ENCODE peak calls at places on chromosomes 1 and 21, in eight cellular contexts. W is tibial nerve, B is brain microvascular endothelial cell, S is RWPE2, Y is GM23338, V is cardiac muscle cell, I is psoas muscle, K is endodermal cell. C is an unnamed sample.
A peak's percentile ranks its signal among the peaks of the same experiment; 100 is the strongest.

GRCh38 chr1:239386453-239387303 is at the start of gene CHRM3:
- DNase-seq in W (no peak), B (no peak), S (no peak), Y (peak; percentile 81), V (peak; percentile 24), I (peak; percentile 11), K (peak; percentile 92), C (peak; percentile 89)

GRCh38 chr1:217433664-217434063 is 197.2 kb downstream of the GPATCH2 start:
- DNase-seq in W (no peak), B (no peak), S (no peak), Y (no peak), V (no peak), I (no peak), K (no peak), C (no peak)

GRCh38 chr1:179313004-179313403 is 19.4 kb downstream of the SOAT1 start:
- DNase-seq in W (no peak), B (no peak), S (no peak), Y (no peak), V (no peak), I (no peak), K (no peak), C (no peak)

GRCh38 chr21:33411949-33412430 is 8.8 kb downstream of the IFNGR2 start:
- DNase-seq in W (no peak), B (no peak), S (no peak), Y (no peak), V (peak; percentile 51), I (no peak), K (no peak), C (no peak)

GRCh38 chr21:44010429-44010828 is 1.7 kb upstream of the TRAPPC10 start:
- DNase-seq in W (no peak), B (peak; percentile 13), S (no peak), Y (peak; percentile 70), V (no peak), I (no peak), K (peak; percentile 79), C (no peak)

GRCh38 chr1:245180496-245180895 is 25.7 kb downstream of the KIF26B start:
- DNase-seq in W (no peak), B (no peak), S (no peak), Y (no peak), V (no peak), I (no peak), K (no peak), C (no peak)

GRCh38 chr1:206631085-206631509 is 4.2 kb upstream of the DYRK3 start:
- DNase-seq in W (peak; percentile 65), B (peak; percentile 80), S (no peak), Y (peak; percentile 96), V (peak; percentile 96), I (peak; percentile 36), K (peak; percentile 91), C (peak; percentile 52)

GRCh38 chr1:236759252-236759859 is 35.7 kb upstream of the MTR start:
- DNase-seq in W (no peak), B (peak; percentile 9), S (no peak), Y (peak; percentile 86), V (peak; percentile 65), I (no peak), K (peak; percentile 63), C (no peak)

GRCh38 chr1:209609403-209610377 is 26.2 kb downstream of the CAMK1G start:
- DNase-seq in W (no peak), B (no peak), S (no peak), Y (no peak), V (no peak), I (no peak), K (no peak), C (no peak)

GRCh38 chr21:43744725-43745124 is 25.8 kb downstream of the PDXK start:
- DNase-seq in W (no peak), B (no peak), S (no peak), Y (no peak), V (no peak), I (no peak), K (no peak), C (no peak)

GRCh38 chr1:79364896-79365295 is 358.4 kb upstream of the ADGRL4 start:
- DNase-seq in W (no peak), B (no peak), S (no peak), Y (no peak), V (peak; percentile 5), I (no peak), K (no peak), C (no peak)

GRCh38 chr1:178541829-178542553 is 29.1 kb downstream of the TEX35 start:
- DNase-seq in W (no peak), B (no peak), S (no peak), Y (peak; percentile 69), V (peak; percentile 34), I (peak; percentile 48), K (peak; percentile 82), C (peak; percentile 71)

GRCh38 chr1:69572921-69573320 is 5.2 kb downstream of the LRRC7 start:
- DNase-seq in W (no peak), B (no peak), S (no peak), Y (no peak), V (peak; percentile 9), I (no peak), K (no peak), C (no peak)

GRCh38 chr1:154750681-154751665 is 119.1 kb downstream of the KCNN3 start:
- DNase-seq in W (no peak), B (no peak), S (no peak), Y (no peak), V (no peak), I (no peak), K (no peak), C (no peak)

GRCh38 chr1:235068155-235069121 is 60.2 kb downstream of the TOMM20 start:
- DNase-seq in W (no peak), B (peak; percentile 61), S (peak; percentile 88), Y (no peak), V (no peak), I (peak; percentile 53), K (no peak), C (no peak)

GRCh38 chr1:175823401-175823800 is 80.0 kb upstream of the TNR start:
- DNase-seq in W (no peak), B (no peak), S (no peak), Y (no peak), V (no peak), I (no peak), K (no peak), C (no peak)

GRCh38 chr1:13930151-13930550 is 230.2 kb downstream of the PRDM2 start:
- DNase-seq in W (no peak), B (no peak), S (no peak), Y (peak; percentile 78), V (no peak), I (no peak), K (peak; percentile 88), C (no peak)

GRCh38 chr21:33244082-33244780 is 14.5 kb downstream of the IFNAR2 start:
- DNase-seq in W (no peak), B (no peak), S (no peak), Y (no peak), V (peak; percentile 41), I (no peak), K (no peak), C (no peak)

GRCh38 chr1:231138221-231138620 is 23.6 kb upstream of the TRIM67 start:
- DNase-seq in W (no peak), B (no peak), S (no peak), Y (no peak), V (no peak), I (no peak), K (no peak), C (no peak)

GRCh38 chr1:231139125-231139649 is 22.7 kb upstream of the TRIM67 start:
- DNase-seq in W (no peak), B (peak; percentile 71), S (no peak), Y (no peak), V (peak; percentile 95), I (no peak), K (no peak), C (no peak)

GRCh38 chr1:231134624-231135023 is 27.2 kb upstream of the TRIM67 start:
- DNase-seq in W (no peak), B (no peak), S (no peak), Y (no peak), V (no peak), I (no peak), K (no peak), C (no peak)

GRCh38 chr1:231139659-231140650 is 21.9 kb upstream of the TRIM67 start:
- DNase-seq in W (no peak), B (peak; percentile 97), S (no peak), Y (no peak), V (peak; percentile 99), I (no peak), K (no peak), C (no peak)
- H3K27me3 ChIP-seq in W (no peaks in the 10 kb centered on the region), B (no peaks in the 10 kb centered on the region), S (no peaks in the 10 kb centered on the region), Y (no peaks in the 10 kb centered on the region), V (peaks cover 3% of the 10 kb centered on the region), I (no peaks in the 10 kb centered on the region), K (no peaks in the 10 kb centered on the region), C (no peaks in the 10 kb centered on the region)

DNA sequence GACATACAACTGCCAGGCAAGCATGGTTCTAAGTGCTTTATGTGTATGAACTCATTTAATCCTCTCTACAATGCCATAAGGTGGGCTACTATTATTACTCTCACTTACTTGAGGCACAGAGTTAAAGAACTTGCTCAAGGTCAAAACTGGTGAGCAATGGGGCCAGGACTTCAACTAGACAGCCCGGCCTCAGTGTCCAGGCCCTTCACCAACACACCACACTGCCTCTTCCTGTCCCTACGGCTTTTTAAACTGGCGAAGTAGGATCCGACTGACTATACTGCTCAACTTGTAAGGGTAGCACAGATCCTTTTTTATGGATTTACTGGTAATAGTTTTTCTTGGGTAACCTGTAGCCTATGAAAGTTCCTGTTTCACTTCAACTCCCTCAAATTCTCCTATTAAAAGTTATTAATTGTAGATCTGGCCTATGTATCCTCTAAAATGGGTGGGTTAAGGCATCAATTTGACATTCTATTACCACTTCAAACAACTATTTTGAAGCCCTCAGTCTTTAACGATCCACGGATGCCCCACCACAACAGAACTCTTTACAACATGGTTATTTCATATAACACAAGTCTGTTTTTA is 4.3 kb downstream of the ERRFI1 start:
- DNase-seq in W (no peak), B (no peak), S (no peak), Y (no peak), V (peak; percentile 37), I (no peak), K (no peak), C (no peak)
- H3K4me3 ChIP-seq in W (no peak overlapping the region), B (peak overlapping the region; percentile 75), S (peak overlapping the region; percentile 91), Y (peak overlapping the region; percentile 85), V (no peak overlapping the region), I (no peak overlapping the region), K (peak overlapping the region; percentile 97), C (peak overlapping the region; percentile 89)

DNA sequence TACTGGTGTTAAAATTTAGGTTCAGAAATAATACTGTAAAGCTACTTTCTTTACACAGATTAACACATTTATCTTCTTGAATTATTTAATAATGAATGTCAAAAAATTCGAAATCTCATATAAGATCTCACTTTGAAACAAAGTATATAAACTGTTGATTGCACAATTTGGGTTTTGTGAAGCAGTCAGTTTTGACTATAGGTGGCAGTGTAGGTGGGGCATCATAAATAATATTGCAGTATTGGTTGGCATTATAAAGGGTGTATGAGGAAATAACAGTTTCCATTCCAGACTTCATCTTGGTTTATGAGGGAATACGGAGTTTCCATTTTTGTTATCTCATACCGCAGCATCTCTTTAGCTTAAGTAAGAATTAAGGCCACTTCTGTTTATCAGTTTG is 49.9 kb downstream of the SUCO start:
- DNase-seq in W (no peak), B (no peak), S (no peak), Y (no peak), V (no peak), I (no peak), K (no peak), C (no peak)
- TF ChIP-seq CTCF in W (no peak), B (peak; percentile 6), S (peak; percentile 50), Y (no peak), V (no peak), I (no peak), K (peak; percentile 13), C (no peak)

GRCh38 chr1:25944986-25945385 is 38.8 kb upstream of the STMN1 start:
- DNase-seq in W (no peak), B (no peak), S (no peak), Y (no peak), V (peak; percentile 72), I (no peak), K (no peak), C (no peak)
- H3K27me3 ChIP-seq in W (no peaks in the 10 kb centered on the region), B (no peaks in the 10 kb centered on the region), S (no peaks in the 10 kb centered on the region), Y (no peaks in the 10 kb centered on the region), V (no peaks in the 10 kb centered on the region), I (no peaks in the 10 kb centered on the region), K (no peaks in the 10 kb centered on the region), C (no peaks in the 10 kb centered on the region)

C was measured in pancreas.